ENCODE peak calls at places on chromosomes 5 and 9, in four cellular contexts. Y is left lung, K is mesothelial cell of epicardium, R is type B pancreatic cell. L is an unnamed sample.

GRCh38 chr5:16568875-16569580 is 47.8 kb downstream of the RETREG1 start:
- DNase-seq in K (no peak), Y (no peak), R (no peak), L (no peak)

GRCh38 chr9:124553738-124554137 is 46.5 kb upstream of the NR5A1 start:
- DNase-seq in Y (no peak), K (no peak), R (no peak), L (peak; percentile 71)

GRCh38 chr5:56851258-56851941 is 36.1 kb downstream of the MAP3K1 start:
- DNase-seq in R (no peak), Y (no peak), K (no peak), L (no peak)

GRCh38 chr5:62974623-62975022 is 396.0 kb downstream of the LRRC70 start:
- DNase-seq in R (no peak), Y (no peak), K (no peak), L (no peak)

GRCh38 chr5:127409236-127409921 is 108.1 kb upstream of the PRRC1 start:
- DNase-seq in Y (no peak), R (no peak), K (no peak), L (no peak)

GRCh38 chr9:70696694-70697335 is 282.4 kb upstream of the KLF9 start:
- DNase-seq in R (no peak), Y (no peak), K (no peak), L (no peak)

GRCh38 chr9:14865206-14865605 is 45.0 kb downstream of the FREM1 start:
- DNase-seq in Y (no peak), R (no peak), K (no peak), L (no peak)

GRCh38 chr5:685262-686171 is 7.6 kb downstream of the TPPP start:
- DNase-seq in K (no peak), R (peak; percentile 64), Y (peak; percentile 60), L (no peak)

GRCh38 chr5:67051164-67051563 is 145.4 kb downstream of the CD180 start:
- DNase-seq in K (no peak), Y (no peak), R (no peak), L (no peak)

GRCh38 chr9:13992136-13992798 is 321.7 kb downstream of the NFIB start:
- DNase-seq in R (no peak), Y (no peak), K (no peak), L (no peak)

GRCh38 chr5:40813698-40814281 is 15.6 kb upstream of the PRKAA1 start:
- DNase-seq in R (no peak), K (no peak), Y (no peak), L (no peak)

GRCh38 chr5:83964235-83964634 is 243.6 kb upstream of the HAPLN1 start:
- DNase-seq in K (no peak), Y (no peak), R (no peak), L (no peak)

GRCh38 chr5:96968074-96968473 is 32.2 kb downstream of the LNPEP start:
- DNase-seq in K (no peak), R (no peak), Y (no peak), L (no peak)

GRCh38 chr5:150144211-150144801 is 11.3 kb downstream of the PDGFRB start:
- DNase-seq in R (no peak), K (no peak), Y (no peak), L (no peak)

GRCh38 chr5:77389746-77390145 is 102.4 kb downstream of the WDR41 start:
- DNase-seq in R (no peak), Y (no peak), K (no peak), L (no peak)

DNA sequence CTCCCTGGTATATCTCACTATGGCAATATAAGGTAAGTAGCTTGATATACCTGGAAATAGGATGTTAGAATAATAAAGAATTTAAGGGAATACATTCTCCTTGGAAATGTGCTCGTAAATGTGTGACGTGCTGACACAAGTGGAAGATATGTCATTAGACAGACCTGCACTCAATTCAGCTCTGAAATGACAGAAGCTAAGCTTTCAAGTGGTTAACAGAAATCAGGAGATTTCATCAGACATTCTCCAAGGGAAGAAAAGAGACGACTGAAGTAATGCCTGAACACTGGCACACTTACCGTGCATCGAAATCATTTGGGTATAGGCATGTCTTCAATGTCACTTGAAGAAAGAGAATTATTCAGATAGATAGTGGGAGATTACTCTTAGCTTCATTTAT is 933.3 kb upstream of the CTNND2 start:
- DNase-seq in Y (no peak), R (no peak), K (no peak), L (no peak)
- TF ChIP-seq CTCF in Y (no peak), R (no peak), K (no peak), L (no peak)

DNA sequence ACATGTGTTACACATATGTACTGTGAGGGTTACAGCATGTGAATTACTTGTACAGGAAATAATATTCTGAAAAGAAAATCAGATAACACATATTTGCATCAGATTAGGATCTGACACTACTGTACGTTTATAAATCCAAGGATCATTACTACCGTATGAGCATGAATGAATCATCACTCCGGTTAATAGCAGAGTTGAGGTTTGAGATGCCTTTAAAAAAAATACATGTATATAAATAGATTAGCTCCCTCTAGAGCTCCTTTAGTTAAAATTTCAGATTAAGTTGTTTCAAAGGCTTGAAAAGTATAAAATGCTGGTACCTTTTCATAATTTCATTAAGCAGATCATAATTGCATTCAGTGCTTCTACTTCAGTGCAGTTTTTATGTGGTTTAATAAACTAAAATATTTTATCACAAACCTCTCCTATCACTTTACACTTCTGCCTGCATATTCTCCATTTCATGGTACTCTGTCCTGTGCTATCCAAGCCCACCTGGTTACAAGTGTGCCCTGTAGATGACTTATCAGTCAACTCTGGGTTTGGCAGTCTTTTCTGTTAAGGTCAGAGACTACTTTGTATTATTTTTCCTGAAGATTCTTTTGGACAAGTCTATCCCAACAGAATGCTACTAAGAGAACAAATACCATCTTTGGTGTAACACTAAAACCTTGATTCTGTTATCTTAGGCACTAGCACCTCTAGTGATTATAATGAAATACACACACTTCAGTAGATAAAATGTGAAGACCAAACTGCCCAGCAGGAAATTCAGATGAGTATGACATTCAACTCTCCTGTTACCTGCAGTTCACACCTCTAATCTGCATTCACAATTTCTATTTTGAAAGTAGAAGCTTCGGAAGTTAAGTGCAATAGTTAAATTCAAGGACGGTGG is 48.0 kb upstream of the POU5F2 start:
- DNase-seq in K (no peak), Y (no peak), R (no peak), L (peak; percentile 12)
- TF ChIP-seq CTCF in K (no peak), Y (no peak), R (peak; percentile 35), L (no peak)

DNA sequence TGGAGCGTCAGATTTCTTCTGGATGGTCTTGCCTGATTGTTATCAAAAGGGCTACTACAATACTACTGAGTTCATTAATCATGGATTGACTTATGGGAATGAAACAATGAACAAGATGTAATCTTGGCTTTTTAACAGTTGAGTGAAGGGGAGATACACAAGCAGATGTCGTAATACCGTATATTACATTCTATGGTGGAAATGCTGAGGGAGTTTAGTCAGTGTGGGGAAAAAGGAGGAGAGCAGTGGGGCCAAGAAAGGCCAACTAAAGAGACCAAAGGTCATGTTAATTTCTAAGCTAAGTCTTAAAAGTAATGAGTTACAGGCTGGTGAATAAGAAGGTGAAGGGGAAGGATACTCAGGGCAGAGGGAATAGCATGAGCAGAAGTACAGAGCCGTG is 29.0 kb upstream of the PSAT1 start:
- DNase-seq in Y (no peak), K (no peak), R (no peak), L (no peak)
- TF ChIP-seq CTCF in Y (no peak), K (no peak), R (no peak), L (no peak)

GRCh38 chr5:32174011-32174866 is at the start of gene GOLPH3:
- DNase-seq in Y (peak; percentile 99), K (peak; percentile 83), R (peak; percentile 95), L (no peak)
- TF ChIP-seq CTCF in Y (no peak), K (no peak), R (peak; percentile 46), L (no peak)

GRCh38 chr5:140869555-140869886 is 764 bp downstream of the PCDHA11 start:
- DNase-seq in K (no peak), Y (no peak), R (no peak), L (no peak)

GRCh38 chr5:140870221-140871201 is 1.8 kb downstream of the PCDHA11 start:
- DNase-seq in R (no peak), K (no peak), Y (peak; percentile 77), L (no peak)

GRCh38 chr5:140877262-140877581 is 2.1 kb downstream of the PCDHA12 start:
- DNase-seq in Y (no peak), K (no peak), R (peak; percentile 72), L (no peak)

GRCh38 chr5:140875085-140876065 is at the start of gene PCDHA12:
- DNase-seq in Y (no peak), K (no peak), R (no peak), L (no peak)
- TF ChIP-seq CTCF in Y (peak; percentile 9), K (no peak), R (peak; percentile 72), L (no peak)

GRCh38 chr9:19769213-19769612 is 19.6 kb downstream of the SLC24A2 start:
- DNase-seq in Y (no peak), R (no peak), K (no peak), L (no peak)
- TF ChIP-seq CTCF in Y (no peak), R (no peak), K (no peak), L (no peak)

DNA sequence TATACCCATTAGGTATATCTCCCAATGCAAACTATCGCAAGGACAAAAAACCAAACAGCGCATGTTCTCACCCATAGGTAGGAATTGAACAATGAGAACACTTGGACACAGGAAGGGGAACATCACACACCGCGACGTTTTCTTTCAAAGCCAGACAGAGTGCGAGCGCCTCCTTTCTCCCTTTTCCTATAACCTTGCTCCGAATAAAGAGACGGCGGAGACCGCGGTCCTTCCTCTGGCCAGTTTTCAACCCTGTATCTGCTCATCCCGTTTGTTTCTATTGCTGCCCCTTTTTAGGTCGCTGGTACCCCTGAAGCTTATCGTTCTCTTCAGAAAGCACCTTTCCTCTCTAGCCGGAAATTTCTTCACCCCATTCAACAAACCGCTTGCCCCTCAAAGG is 1.3 kb downstream of the LVRN start:
- DNase-seq in K (no peak), Y (no peak), R (no peak), L (no peak)
- TF ChIP-seq CTCF in K (no peak), Y (no peak), R (no peak), L (no peak)